ENCODE peak calls at places on chromosomes 4 and X, in seven cellular contexts. F is prostate gland, I is nephron progenitor cell, S is RWPE1, Y is tibial nerve, C is colonic mucosa, P is fibroblast of lung. B is an unnamed sample.

GRCh38 chrX:40152173-40152705 is 54.5 kb upstream of the BCOR start:
- DNase-seq in I (peak), S (no peak), F (peak), P (no peak), Y (no peak), C (peak), B (peak)

GRCh38 chrX:23887448-23887847 is 20.3 kb downstream of the APOO start:
- DNase-seq in C (peak), I (no peak), P (no peak), S (no peak), F (peak), Y (no peak), B (no peak)

GRCh38 chr4:54185380-54185779 is 43.7 kb upstream of the PDGFRA start:
- DNase-seq in C (no peak), F (no peak), S (no peak), I (no peak), Y (no peak), P (no peak), B (no peak)

GRCh38 chr4:100929135-100929534 is 411.3 kb upstream of the EMCN start:
- DNase-seq in S (no peak), F (no peak), Y (no peak), C (no peak), P (no peak), I (no peak), B (no peak)

GRCh38 chr4:144647095-144647959 is 1.4 kb downstream of the HHIP start:
- DNase-seq in Y (no peak), F (no peak), P (peak), C (no peak), I (peak), S (peak), B (peak)

GRCh38 chrX:109954955-109955354 is 48.0 kb upstream of the TMEM164 start:
- DNase-seq in F (no peak), I (no peak), C (no peak), Y (no peak), S (no peak), P (no peak), B (no peak)

GRCh38 chr4:84944952-84945351 is 21.5 kb downstream of the WDFY3 start:
- DNase-seq in F (no peak), Y (no peak), C (no peak), P (peak), I (no peak), S (no peak), B (no peak)

GRCh38 chrX:13646154-13646549 is 6.8 kb upstream of the TCEANC start:
- DNase-seq in F (peak), I (peak), C (peak), S (no peak), P (peak), Y (peak), B (peak)

GRCh38 chr4:19494958-19495357 is 756.7 kb upstream of the SLIT2 start:
- DNase-seq in Y (no peak), I (no peak), S (no peak), P (peak), C (no peak), F (no peak), B (no peak)

GRCh38 chr4:65825121-65825520 is 154.8 kb upstream of the EPHA5 start:
- DNase-seq in Y (no peak), F (no peak), S (peak), C (no peak), P (peak), I (no peak), B (no peak)

GRCh38 chrX:45743081-45743533 is 542.4 kb upstream of the DIPK2B start:
- DNase-seq in S (peak), Y (no peak), I (no peak), P (peak), F (no peak), C (no peak), B (no peak)

DNA sequence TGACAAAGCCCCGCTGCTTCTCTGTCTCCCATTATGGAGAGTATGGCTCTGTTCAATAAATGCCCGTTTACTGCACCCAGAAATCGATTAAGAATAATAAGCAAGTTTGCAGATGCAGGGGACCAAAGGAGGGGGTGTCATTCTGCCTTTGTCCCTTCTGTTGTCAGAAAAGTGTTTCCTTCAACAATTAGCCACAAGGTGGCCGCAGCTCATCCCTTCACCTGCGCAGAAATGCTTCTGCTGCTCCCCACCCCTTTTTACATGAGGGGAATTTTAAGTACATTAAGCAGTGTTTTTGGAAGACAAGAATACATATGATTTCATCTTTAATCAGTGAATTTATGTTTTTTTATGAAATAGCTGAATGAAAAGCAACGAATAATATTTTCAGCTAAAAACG is 175.6 kb upstream of the ARX start:
- DNase-seq in P (no peak), C (no peak), Y (no peak), I (peak), F (no peak), S (no peak), B (no peak)
- TF ChIP-seq CTCF in P (no peak), C (no peak), Y (no peak), I (peak), F (no peak), S (no peak), B (no peak)

GRCh38 chrX:84339507-84340364 is 151.7 kb upstream of the RPS6KA6 start:
- DNase-seq in Y (no peak), C (no peak), S (peak), F (no peak), P (no peak), I (no peak), B (no peak)
- TF ChIP-seq CTCF in Y (peak), C (peak), S (peak), F (no peak), P (peak), I (peak), B (peak)

GRCh38 chr4:170464614-170465197 is 374.9 kb upstream of the AADAT start:
- DNase-seq in S (no peak), Y (no peak), I (no peak), F (no peak), P (no peak), C (no peak), B (no peak)
- TF ChIP-seq CTCF in S (no peak), Y (no peak), I (no peak), F (no peak), P (no peak), C (no peak), B (no peak)

DNA sequence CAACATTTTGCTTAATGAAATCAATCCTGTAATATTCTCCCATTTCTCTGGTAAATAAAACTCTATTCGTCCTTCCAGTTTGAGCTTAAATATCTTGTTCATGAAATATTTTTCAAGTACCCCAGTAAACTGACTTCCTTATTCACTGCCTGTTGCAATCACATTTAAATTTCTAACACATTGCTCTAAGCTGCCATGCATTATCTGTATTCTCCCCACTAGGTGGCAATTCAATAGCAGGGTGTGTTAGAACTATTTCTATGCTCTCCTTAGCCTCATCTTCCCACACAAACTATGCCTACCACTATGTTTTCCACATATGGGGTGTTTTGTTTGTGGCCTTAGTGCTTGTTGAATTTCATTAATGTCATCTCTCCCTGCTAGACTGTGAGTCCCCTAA is 377.1 kb upstream of the HS3ST1 start:
- DNase-seq in S (peak), P (peak), Y (no peak), F (peak), C (no peak), I (no peak), B (no peak)
- TF ChIP-seq CTCF in S (peak), P (no peak), Y (peak), F (no peak), C (peak), I (peak), B (peak)

DNA sequence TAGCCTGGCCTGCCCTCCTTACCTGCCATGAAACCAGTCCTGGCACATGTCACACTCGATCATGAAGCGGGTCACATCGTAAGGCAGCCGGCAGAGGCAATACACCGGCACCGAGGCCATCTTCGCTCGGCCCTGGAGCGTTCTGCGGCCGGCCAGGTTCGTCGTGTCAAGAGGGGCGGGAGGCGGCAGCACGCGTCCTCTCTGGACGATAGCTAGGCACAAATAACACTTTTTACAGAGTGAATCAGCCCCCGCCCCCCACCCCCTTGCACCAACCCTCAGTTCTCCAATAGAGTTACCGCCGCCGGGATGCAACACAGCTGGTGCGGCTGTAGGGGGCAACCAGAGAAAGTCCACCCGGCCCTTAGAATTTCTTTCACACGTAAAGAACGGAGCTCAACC is 1.7 kb downstream of the PHF8 start:
- DNase-seq in S (peak), F (peak), Y (no peak), I (peak), C (peak), P (peak), B (peak)
- TF ChIP-seq CTCF in S (peak), F (no peak), Y (peak), I (no peak), C (no peak), P (peak), B (no peak)

GRCh38 chr4:89868999-89869589 is 25.6 kb upstream of the MMRN1 start:
- DNase-seq in Y (no peak), P (no peak), C (no peak), I (no peak), F (no peak), S (no peak), B (no peak)
- TF ChIP-seq CTCF in Y (peak), P (no peak), C (peak), I (peak), F (no peak), S (peak), B (peak)

DNA sequence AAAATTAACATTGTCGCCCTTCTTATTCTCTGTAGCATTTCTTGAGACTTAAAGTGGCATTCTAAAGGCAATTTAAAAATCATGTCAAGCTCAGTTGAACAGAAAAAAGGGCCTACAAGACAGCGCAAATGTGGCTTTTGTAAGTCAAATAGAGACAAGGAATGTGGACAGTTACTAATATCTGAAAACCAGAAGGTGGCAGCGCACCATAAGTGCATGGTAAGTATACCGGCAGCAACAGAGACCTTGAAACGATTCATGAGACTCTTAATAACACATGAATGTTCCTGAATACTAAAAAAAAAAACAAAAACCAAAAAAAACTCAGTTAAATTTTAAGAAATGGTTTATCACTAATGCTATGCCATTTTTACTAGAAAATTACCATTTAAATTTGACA is 82.4 kb upstream of the HPRT1 start:
- DNase-seq in S (no peak), I (peak), C (no peak), P (peak), F (peak), Y (no peak), B (no peak)
- TF ChIP-seq CTCF in S (peak), I (no peak), C (no peak), P (peak), F (no peak), Y (no peak), B (no peak)

GRCh38 chrX:150148749-150149672 is 210.7 kb upstream of the EOLA2 start:
- DNase-seq in Y (no peak), I (no peak), P (peak), F (no peak), C (no peak), S (no peak), B (no peak)

GRCh38 chrX:150143721-150144440 is 205.6 kb upstream of the EOLA2 start:
- DNase-seq in F (no peak), I (no peak), S (no peak), C (no peak), P (peak), Y (no peak), B (no peak)

GRCh38 chrX:150150081-150150779 is 211.9 kb upstream of the EOLA2 start:
- DNase-seq in I (no peak), S (no peak), P (no peak), Y (no peak), F (no peak), C (no peak), B (no peak)

GRCh38 chrX:150150780-150151125 is 212.4 kb upstream of the MAMLD1 start:
- DNase-seq in P (no peak), Y (no peak), C (no peak), F (no peak), I (no peak), S (no peak), B (no peak)

DNA sequence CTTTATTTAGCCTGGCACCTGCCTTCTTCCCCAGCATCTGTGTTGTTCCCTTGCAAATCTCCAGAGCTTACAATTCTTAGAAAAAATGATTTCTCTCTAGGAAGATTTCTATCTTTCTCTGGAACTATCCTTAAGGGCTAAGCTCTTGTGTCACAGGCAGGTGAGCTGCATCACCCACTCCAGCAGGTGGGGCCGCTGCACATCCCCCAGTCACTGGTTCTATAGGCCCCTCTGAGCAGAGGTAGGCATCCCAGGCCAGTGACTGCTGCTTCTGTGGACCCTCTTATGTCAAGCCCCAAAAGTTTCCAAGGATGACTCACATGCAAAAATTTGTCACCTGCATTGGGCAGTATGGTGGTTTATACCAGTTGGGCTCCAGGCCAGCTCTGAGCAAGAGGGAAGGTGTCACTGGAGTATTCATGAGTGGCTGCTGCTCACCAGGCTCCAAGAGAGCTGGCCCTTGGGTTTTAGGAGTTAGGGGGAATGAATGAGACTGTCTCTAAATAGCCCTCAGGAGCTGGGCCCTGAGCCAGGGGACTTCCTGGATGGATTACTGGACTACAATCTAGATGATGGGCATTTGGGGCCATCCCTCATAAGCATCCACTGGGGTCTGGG is 208.1 kb upstream of the EOLA2 start:
- DNase-seq in C (no peak), Y (no peak), I (no peak), P (no peak), S (no peak), F (no peak), B (no peak)
- TF ChIP-seq CTCF in C (no peak), Y (no peak), I (no peak), P (no peak), S (no peak), F (no peak), B (no peak)

GRCh38 chr4:24984602-24985532 is 45.9 kb downstream of the LGI2 start:
- DNase-seq in S (no peak), I (no peak), F (no peak), C (no peak), Y (no peak), P (no peak), B (no peak)

GRCh38 chr4:24989327-24989726 is 41.4 kb downstream of the LGI2 start:
- DNase-seq in Y (no peak), P (no peak), F (no peak), S (no peak), C (no peak), I (no peak), B (no peak)

GRCh38 chr4:24991015-24991414 is 39.7 kb downstream of the LGI2 start:
- DNase-seq in F (no peak), I (no peak), S (no peak), C (no peak), P (peak), Y (no peak), B (peak)

GRCh38 chr4:24992968-24993367 is 37.8 kb downstream of the LGI2 start:
- DNase-seq in I (no peak), C (no peak), P (no peak), S (no peak), Y (no peak), F (no peak), B (no peak)

GRCh38 chr4:24988776-24989175 is 42.0 kb downstream of the LGI2 start:
- DNase-seq in C (no peak), P (peak), Y (no peak), I (no peak), F (no peak), S (peak), B (peak)
- TF ChIP-seq CTCF in C (no peak), P (peak), Y (no peak), I (no peak), F (no peak), S (no peak), B (no peak)

B was measured in endothelial cell.